ENCODE peak calls at places on chromosomes 13 and 19, in four cellular contexts. One of them, this sample, is unnamed.

GRCh38 chr19:13598098-13598497 is 91.8 kb upstream of the CACNA1A start:
- DNase-seq in HL-60: no peak
- DNase-seq in K562: no peak
- DNase-seq in GM12878: no peak
- DNase-seq in this sample: no peak

GRCh38 chr13:114017028-114017630 is 43.3 kb upstream of the C13orf46 start:
- DNase-seq in HL-60: no peak
- DNase-seq in K562: no peak
- DNase-seq in GM12878: no peak
- DNase-seq in this sample: no peak

GRCh38 chr19:38216785-38217746 is 7.0 kb downstream of the DPF1 start:
- DNase-seq in HL-60: no peak
- DNase-seq in K562: peak; percentile 51
- DNase-seq in GM12878: no peak
- DNase-seq in this sample: no peak

GRCh38 chr13:79398169-79398568 is 7.9 kb downstream of the RBM26 start:
- DNase-seq in HL-60: no peak
- DNase-seq in K562: no peak
- DNase-seq in GM12878: no peak
- DNase-seq in this sample: no peak

GRCh38 chr19:7706662-7707454 is 4.9 kb upstream of the FCER2 start:
- DNase-seq in HL-60: no peak
- DNase-seq in K562: no peak
- DNase-seq in GM12878: no peak
- DNase-seq in this sample: no peak

GRCh38 chr13:45975337-45975736 is 77.2 kb downstream of the ZC3H13 start:
- DNase-seq in HL-60: no peak
- DNase-seq in K562: no peak
- DNase-seq in GM12878: no peak
- DNase-seq in this sample: no peak

GRCh38 chr19:31220540-31220939 is 128.7 kb downstream of the TSHZ3 start:
- DNase-seq in HL-60: peak; percentile 47
- DNase-seq in K562: peak; percentile 14
- DNase-seq in GM12878: no peak
- DNase-seq in this sample: no peak

GRCh38 chr13:110850840-110851239 is 64.0 kb downstream of the ANKRD10 start:
- DNase-seq in HL-60: no peak
- DNase-seq in K562: no peak
- DNase-seq in GM12878: no peak
- DNase-seq in this sample: no peak

GRCh38 chr13:89393758-89394157 is 1722.6 kb downstream of the SLITRK5 start:
- DNase-seq in HL-60: no peak
- DNase-seq in K562: no peak
- DNase-seq in GM12878: no peak
- DNase-seq in this sample: no peak

GRCh38 chr19:38975214-38975860 is at the start of gene FBXO17:
- DNase-seq in HL-60: no peak
- DNase-seq in K562: peak; percentile 81
- DNase-seq in GM12878: no peak
- DNase-seq in this sample: no peak

GRCh38 chr19:46115396-46116109 is 8.9 kb downstream of the IGFL3 start:
- DNase-seq in HL-60: no peak
- DNase-seq in K562: no peak
- DNase-seq in GM12878: peak; percentile 31
- DNase-seq in this sample: peak; percentile 39

GRCh38 chr13:64855506-64855905 is 2374.6 kb downstream of the PCDH9 start:
- DNase-seq in HL-60: no peak
- DNase-seq in K562: no peak
- DNase-seq in GM12878: no peak
- DNase-seq in this sample: no peak

GRCh38 chr19:10690351-10690781 is 10.9 kb upstream of the QTRT1 start:
- DNase-seq in HL-60: no peak
- DNase-seq in K562: no peak
- DNase-seq in GM12878: no peak
- DNase-seq in this sample: no peak

GRCh38 chr13:70520275-70520674 is 412.0 kb upstream of the KLHL1 start:
- DNase-seq in HL-60: no peak
- DNase-seq in K562: no peak
- DNase-seq in GM12878: no peak
- DNase-seq in this sample: no peak

GRCh38 chr19:45440873-45441654 is 17.3 kb upstream of the ERCC1 start:
- DNase-seq in HL-60: no peak
- DNase-seq in K562: peak; percentile 61
- DNase-seq in GM12878: no peak
- DNase-seq in this sample: no peak

GRCh38 chr19:46955114-46955812 is 64.4 kb upstream of the NPAS1 start:
- DNase-seq in HL-60: peak; percentile 26
- DNase-seq in K562: peak; percentile 54
- DNase-seq in GM12878: no peak
- DNase-seq in this sample: no peak

GRCh38 chr13:110521946-110522345 is 39.6 kb downstream of the RAB20 start:
- DNase-seq in HL-60: peak; percentile 74
- DNase-seq in K562: no peak
- DNase-seq in GM12878: no peak
- DNase-seq in this sample: no peak

GRCh38 chr19:1783874-1784273 is 28.2 kb downstream of the ATP8B3 start:
- DNase-seq in HL-60: no peak
- DNase-seq in K562: no peak
- DNase-seq in GM12878: no peak
- DNase-seq in this sample: no peak

GRCh38 chr19:39413903-39414608 is 1.6 kb downstream of the PLEKHG2 start:
- DNase-seq in HL-60: no peak
- DNase-seq in K562: peak; percentile 43
- DNase-seq in GM12878: no peak
- DNase-seq in this sample: no peak

DNA sequence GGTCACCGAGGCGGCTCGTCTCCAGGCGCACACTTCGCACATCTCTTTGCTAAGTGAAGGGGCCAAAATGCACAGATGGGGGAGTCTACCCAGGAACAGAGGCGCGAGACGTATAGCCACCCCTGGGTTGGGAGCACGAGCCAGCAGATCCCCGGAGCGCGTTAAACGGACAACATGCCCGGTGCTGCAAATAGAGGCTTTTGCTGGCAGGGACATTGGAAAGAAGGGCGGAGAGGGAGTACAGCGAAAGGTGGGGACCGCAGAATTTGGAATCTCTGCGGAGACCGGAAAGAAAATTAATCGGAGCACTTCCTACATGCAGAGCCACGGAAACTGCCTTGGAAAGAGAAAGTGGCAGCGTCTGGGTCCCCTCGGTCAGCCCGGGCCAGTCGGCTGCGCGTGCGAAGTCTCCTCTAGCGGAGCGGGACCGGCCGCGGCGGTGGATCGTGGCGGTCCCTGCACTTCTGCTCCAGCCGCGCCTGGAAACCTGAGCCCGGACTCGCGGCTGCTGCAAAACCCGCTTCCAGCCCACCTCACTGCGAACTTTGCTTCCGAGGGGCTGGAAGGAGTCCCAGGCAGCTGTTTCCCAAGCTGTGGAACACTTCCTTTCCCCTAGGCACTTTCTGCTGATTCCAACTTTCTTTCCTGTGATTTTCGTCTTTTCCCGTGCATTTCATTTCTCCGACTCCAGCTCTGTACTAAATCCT is 791 bp upstream of the PCDH9 start:
- DNase-seq in HL-60: no peak
- DNase-seq in K562: peak; percentile 27
- DNase-seq in GM12878: no peak
- DNase-seq in this sample: no peak
- TF ChIP-seq SPI1 in HL-60: no peak
- TF ChIP-seq SPI1 in K562: no peak
- TF ChIP-seq SPI1 in GM12878: no peak
- TF ChIP-seq SPI1 in this sample: no peak

GRCh38 chr19:5585461-5586299 is 17.9 kb upstream of the TINCR start:
- DNase-seq in HL-60: no peak
- DNase-seq in K562: peak; percentile 84
- DNase-seq in GM12878: no peak
- DNase-seq in this sample: peak; percentile 63
- TF ChIP-seq POLR2AphosphoS5 in HL-60: peak; percentile 33
- TF ChIP-seq POLR2AphosphoS5 in K562: peak; percentile 56
- TF ChIP-seq POLR2AphosphoS5 in GM12878: peak; percentile 17
- TF ChIP-seq POLR2AphosphoS5 in this sample: no peak

DNA sequence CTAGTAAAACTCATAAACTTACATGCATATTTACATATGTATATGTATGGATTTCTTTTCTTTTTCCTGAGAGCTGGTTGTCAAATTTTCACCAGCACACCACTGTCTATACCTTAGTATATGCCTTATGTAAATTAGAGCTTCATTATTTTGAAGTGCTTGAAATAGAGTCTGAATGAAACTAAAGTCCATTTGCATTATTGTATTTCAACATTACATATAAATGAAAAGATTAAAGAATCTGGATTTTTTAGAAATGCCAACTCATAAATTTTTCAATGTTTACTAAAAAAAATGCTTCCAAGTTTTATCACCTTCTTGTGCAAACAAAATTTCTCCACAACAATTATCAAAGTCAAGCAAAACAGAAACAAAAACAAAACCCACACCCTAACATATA is 18.5 kb downstream of the MED26 start:
- DNase-seq in HL-60: no peak
- DNase-seq in K562: no peak
- DNase-seq in GM12878: no peak
- DNase-seq in this sample: no peak
- TF ChIP-seq SPI1 in HL-60: no peak
- TF ChIP-seq SPI1 in K562: no peak
- TF ChIP-seq SPI1 in GM12878: no peak
- TF ChIP-seq SPI1 in this sample: no peak

DNA sequence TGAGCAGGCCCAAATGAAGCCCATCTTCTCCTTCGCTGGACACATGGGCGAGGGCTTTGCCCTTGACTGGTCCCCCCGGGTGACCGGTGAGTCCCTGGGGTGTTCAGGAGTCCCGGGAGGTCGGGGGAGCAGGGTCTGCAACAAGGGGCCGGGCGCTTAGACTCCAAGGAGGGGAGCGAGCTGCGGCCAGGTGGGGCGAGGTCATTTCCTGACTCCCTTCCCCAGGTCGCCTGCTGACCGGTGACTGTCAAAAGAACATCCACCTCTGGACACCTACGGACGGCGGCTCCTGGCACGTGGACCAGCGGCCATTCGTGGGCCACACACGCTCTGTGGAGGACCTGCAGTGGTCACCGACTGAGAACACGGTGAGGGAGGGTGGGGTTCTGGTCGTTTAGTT is 4.7 kb downstream of the GRWD1 start:
- DNase-seq in HL-60: no peak
- DNase-seq in K562: no peak
- DNase-seq in GM12878: no peak
- DNase-seq in this sample: no peak
- TF ChIP-seq POLR2AphosphoS5 in HL-60: no peak
- TF ChIP-seq POLR2AphosphoS5 in K562: no peak
- TF ChIP-seq POLR2AphosphoS5 in GM12878: no peak
- TF ChIP-seq POLR2AphosphoS5 in this sample: no peak

GRCh38 chr13:48235100-48235813 is 2.3 kb downstream of the ITM2B start:
- DNase-seq in HL-60: no peak
- DNase-seq in K562: no peak
- DNase-seq in GM12878: peak; percentile 45
- DNase-seq in this sample: no peak
- TF ChIP-seq SPI1 in HL-60: no peak
- TF ChIP-seq SPI1 in K562: no peak
- TF ChIP-seq SPI1 in GM12878: peak; percentile 64
- TF ChIP-seq SPI1 in this sample: peak; percentile 88

GRCh38 chr19:54124393-54124792 is 8.8 kb downstream of the PRPF31 start:
- DNase-seq in HL-60: no peak
- DNase-seq in K562: no peak
- DNase-seq in GM12878: no peak
- DNase-seq in this sample: no peak
- TF ChIP-seq POLR2AphosphoS5 in HL-60: no peak
- TF ChIP-seq POLR2AphosphoS5 in K562: no peak
- TF ChIP-seq POLR2AphosphoS5 in GM12878: no peak
- TF ChIP-seq POLR2AphosphoS5 in this sample: no peak

DNA sequence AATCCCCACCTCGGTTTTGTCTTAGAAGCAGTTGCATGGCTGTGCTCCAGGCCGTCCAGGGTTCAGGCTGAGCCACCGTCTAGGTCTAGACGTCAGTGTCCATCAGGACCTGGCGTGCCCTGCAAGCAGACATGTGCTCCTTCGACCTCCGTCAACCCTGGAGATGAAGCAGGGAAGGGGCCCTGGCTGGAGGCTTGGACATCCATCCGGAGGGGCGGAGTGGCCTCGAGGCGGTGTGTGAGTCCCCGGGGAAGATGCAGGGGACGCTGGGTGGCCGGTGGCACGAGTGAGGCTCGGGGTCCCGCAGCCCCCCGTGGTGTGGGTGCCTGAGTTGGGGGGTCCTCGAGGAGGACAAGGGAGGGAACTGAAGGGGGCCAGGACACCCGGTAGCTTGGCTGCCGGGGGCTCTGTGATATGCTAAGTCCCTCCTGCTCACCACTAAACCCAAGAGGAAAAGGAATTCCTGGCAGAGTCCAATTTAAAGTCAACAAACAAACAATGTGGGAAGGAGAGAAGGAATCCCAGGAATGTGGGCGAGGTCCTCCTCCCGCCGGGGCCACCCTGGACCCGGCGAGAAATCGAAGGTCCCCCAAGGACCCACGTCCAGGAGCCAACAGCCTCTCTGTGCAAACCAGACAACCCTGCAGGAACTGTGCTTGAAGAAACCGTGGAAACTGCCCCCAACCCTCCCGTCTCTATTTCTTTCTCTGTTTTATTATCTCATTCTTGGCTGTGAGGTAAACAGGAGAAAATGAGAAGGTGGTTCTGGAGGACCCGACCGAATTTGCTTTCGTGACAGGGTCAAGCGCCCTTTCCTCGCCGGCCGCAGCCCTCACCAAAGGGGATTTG is 14.8 kb upstream of the PTBP1 start:
- DNase-seq in HL-60: no peak
- DNase-seq in K562: no peak
- DNase-seq in GM12878: no peak
- DNase-seq in this sample: no peak
- TF ChIP-seq SPI1 in HL-60: no peak
- TF ChIP-seq SPI1 in K562: no peak
- TF ChIP-seq SPI1 in GM12878: no peak
- TF ChIP-seq SPI1 in this sample: no peak

This sample was measured in GM12891.